ENCODE peak calls at places on chromosomes 4 and X, in seven cellular contexts. V, N, I, E, P, C and F are unnamed samples.

GRCh38 chrX:2267890-2268289 is 232.9 kb downstream of the DHRSX start:
- DNase-seq in V (no peak), N (no peak), I (no peak), E (no peak), P (no peak), C (no peak), F (no peak)

GRCh38 chr4:89158884-89159503 is 47.7 kb downstream of the TIGD2 start:
- DNase-seq in V (no peak), N (no peak), I (peak; percentile 24), E (peak; percentile 23), P (peak; percentile 38), C (peak; percentile 71), F (no peak)

GRCh38 chr4:169109276-169109675 is 99.2 kb upstream of the CBR4 start:
- DNase-seq in V (no peak), N (no peak), I (no peak), E (no peak), P (no peak), C (no peak), F (no peak)

GRCh38 chr4:183097251-183098079 is 1.6 kb upstream of the WWC2 start:
- DNase-seq in V (no peak), N (no peak), I (no peak), E (no peak), P (no peak), C (no peak), F (no peak)

GRCh38 chr4:66298596-66298995 is 628.3 kb upstream of the EPHA5 start:
- DNase-seq in V (no peak), N (no peak), I (no peak), E (no peak), P (no peak), C (no peak), F (no peak)

GRCh38 chr4:167897116-167897515 is 195.2 kb upstream of the ANXA10 start:
- DNase-seq in V (peak; percentile 19), N (no peak), I (peak; percentile 85), E (peak; percentile 7), P (no peak), C (peak; percentile 81), F (peak; percentile 30)

GRCh38 chrX:1481636-1482529 is 29.2 kb upstream of the ASMTL start:
- DNase-seq in V (peak; percentile 43), N (peak; percentile 72), I (peak; percentile 39), E (peak; percentile 92), P (peak; percentile 74), C (peak; percentile 37), F (peak; percentile 33)

GRCh38 chr4:54746228-54746627 is 88.5 kb downstream of the KIT start:
- DNase-seq in V (peak; percentile 48), N (no peak), I (peak; percentile 3), E (peak; percentile 40), P (peak; percentile 78), C (no peak), F (no peak)

GRCh38 chr4:159229164-159229563 is 126.3 kb downstream of the RAPGEF2 start:
- DNase-seq in V (peak; percentile 35), N (no peak), I (peak; percentile 19), E (no peak), P (peak; percentile 15), C (peak; percentile 62), F (peak; percentile 87)

GRCh38 chr4:8920289-8920965 is 48.8 kb upstream of the HMX1 start:
- DNase-seq in V (no peak), N (peak; percentile 45), I (no peak), E (no peak), P (no peak), C (no peak), F (no peak)

GRCh38 chr4:53916431-53916889 is 147.9 kb downstream of the CHIC2 start:
- DNase-seq in V (no peak), N (no peak), I (no peak), E (no peak), P (peak; percentile 38), C (no peak), F (no peak)

GRCh38 chr4:184675018-184675417 is 25.5 kb downstream of the PRIMPOL start:
- DNase-seq in V (no peak), N (no peak), I (no peak), E (no peak), P (no peak), C (no peak), F (no peak)

GRCh38 chrX:41785685-41786084 is 61.7 kb downstream of the GPR82 start:
- DNase-seq in V (no peak), N (no peak), I (no peak), E (no peak), P (peak; percentile 57), C (no peak), F (no peak)

GRCh38 chr4:139035650-139036049 is 20.1 kb downstream of the NOCT start:
- DNase-seq in V (no peak), N (no peak), I (no peak), E (no peak), P (no peak), C (no peak), F (no peak)

GRCh38 chr4:81466841-81467671 is 4.7 kb downstream of the RASGEF1B start:
- DNase-seq in V (no peak), N (no peak), I (peak; percentile 39), E (peak; percentile 72), P (peak; percentile 46), C (peak; percentile 93), F (peak; percentile 32)

GRCh38 chr4:153684182-153685073 is at the start of gene TLR2:
- DNase-seq in V (no peak), N (peak; percentile 80), I (no peak), E (peak; percentile 62), P (peak; percentile 43), C (no peak), F (no peak)

GRCh38 chr4:184383497-184384055 is 90.8 kb downstream of the IRF2 start:
- DNase-seq in V (peak; percentile 65), N (no peak), I (peak; percentile 88), E (no peak), P (peak; percentile 89), C (no peak), F (peak; percentile 90)

GRCh38 chrX:134210465-134210864 is 26.5 kb upstream of the CCDC160 start:
- DNase-seq in V (no peak), N (no peak), I (no peak), E (no peak), P (no peak), C (no peak), F (no peak)

GRCh38 chr4:185880571-185880970 is 68.6 kb upstream of the SORBS2 start:
- DNase-seq in V (no peak), N (no peak), I (no peak), E (no peak), P (no peak), C (no peak), F (no peak)

GRCh38 chr4:7540216-7540615 is 105.5 kb upstream of the PSAPL1 start:
- DNase-seq in V (no peak), N (no peak), I (no peak), E (no peak), P (peak; percentile 51), C (no peak), F (no peak)

GRCh38 chrX:153726286-153727107 is 1.8 kb downstream of the ABCD1 start:
- DNase-seq in V (no peak), N (peak; percentile 80), I (no peak), E (peak; percentile 88), P (peak; percentile 89), C (peak; percentile 61), F (no peak)

GRCh38 chr4:147707892-147708672 is 23.8 kb upstream of the ARHGAP10 start:
- DNase-seq in V (no peak), N (no peak), I (no peak), E (peak; percentile 71), P (peak; percentile 48), C (peak; percentile 83), F (no peak)

GRCh38 chr4:30600246-30600645 is 119.9 kb upstream of the PCDH7 start:
- DNase-seq in V (no peak), N (no peak), I (no peak), E (no peak), P (peak; percentile 29), C (no peak), F (no peak)

GRCh38 chrX:95063554-95063953 is 1389.5 kb downstream of the FAM133A start:
- DNase-seq in V (no peak), N (no peak), I (no peak), E (no peak), P (peak; percentile 45), C (no peak), F (no peak)

GRCh38 chr4:99390060-99390459 is 37.5 kb upstream of the ADH1C start:
- DNase-seq in V (no peak), N (no peak), I (no peak), E (no peak), P (no peak), C (no peak), F (peak; percentile 36)

GRCh38 chr4:15714616-15715015 is 11.8 kb downstream of the BST1 start:
- DNase-seq in V (no peak), N (no peak), I (peak; percentile 36), E (no peak), P (no peak), C (no peak), F (no peak)

GRCh38 chrX:21756785-21757529 is 959 bp downstream of the SMPX start:
- DNase-seq in V (no peak), N (no peak), I (no peak), E (no peak), P (no peak), C (no peak), F (no peak)

GRCh38 chrX:108199691-108200090 is 108.1 kb downstream of the ATG4A start:
- DNase-seq in V (no peak), N (no peak), I (no peak), E (peak; percentile 14), P (peak; percentile 12), C (peak; percentile 72), F (no peak)

GRCh38 chr4:80566203-80566872 is 230.8 kb downstream of the CFAP299 start:
- DNase-seq in V (no peak), N (no peak), I (no peak), E (no peak), P (no peak), C (peak; percentile 14), F (no peak)

GRCh38 chr4:159400782-159401712 is 298.2 kb downstream of the RAPGEF2 start:
- DNase-seq in V (no peak), N (no peak), I (no peak), E (no peak), P (no peak), C (no peak), F (peak; percentile 37)

GRCh38 chrX:78313526-78313925 is 13.9 kb downstream of the CYSLTR1 start:
- DNase-seq in V (no peak), N (no peak), I (no peak), E (no peak), P (peak; percentile 65), C (no peak), F (no peak)

GRCh38 chrX:41553688-41554087 is 106.5 kb downstream of the NYX start:
- DNase-seq in V (no peak), N (no peak), I (no peak), E (no peak), P (peak; percentile 40), C (no peak), F (no peak)

GRCh38 chr4:189837462-189837861 is 103.2 kb upstream of the FRG1 start:
- DNase-seq in V (no peak), N (no peak), I (no peak), E (no peak), P (no peak), C (no peak), F (no peak)

GRCh38 chr4:76546282-76547166 is 111.5 kb downstream of the SHROOM3 start:
- DNase-seq in V (peak; percentile 90), N (no peak), I (peak; percentile 75), E (no peak), P (peak; percentile 88), C (peak; percentile 64), F (peak; percentile 63)

GRCh38 chr4:173014113-173014558 is 154.5 kb upstream of the GALNT7 start:
- DNase-seq in V (no peak), N (no peak), I (no peak), E (no peak), P (peak; percentile 64), C (no peak), F (no peak)

GRCh38 chr4:71333960-71334951 is 4.6 kb upstream of the SLC4A4 start:
- DNase-seq in V (no peak), N (no peak), I (no peak), E (no peak), P (peak; percentile 60), C (peak; percentile 41), F (peak; percentile 7)

GRCh38 chr4:143406523-143406922 is 69.8 kb downstream of the GAB1 start:
- DNase-seq in V (no peak), N (peak; percentile 93), I (no peak), E (no peak), P (peak; percentile 88), C (no peak), F (no peak)

GRCh38 chrX:12770440-12770839 is 20.8 kb upstream of the PRPS2 start:
- DNase-seq in V (no peak), N (no peak), I (no peak), E (peak; percentile 24), P (peak; percentile 28), C (peak; percentile 44), F (no peak)